ENCODE peak calls at places on chromosomes 2 and 18, in seven cellular contexts. One of them, this sample, is unnamed.

GRCh38 chr2:140257692-140258300 is 1477.6 kb upstream of the NXPH2 start:
- DNase-seq in tibial nerve: no peak
- DNase-seq in cardiac muscle cell: no peak
- DNase-seq in colonic mucosa: no peak
- DNase-seq in esophagus squamous epithelium: no peak
- DNase-seq in adrenal gland: no peak
- DNase-seq in B cell: no peak
- DNase-seq in this sample: no peak

GRCh38 chr18:31043709-31044108 is 1.2 kb upstream of the DSC3 start:
- DNase-seq in colonic mucosa: no peak
- DNase-seq in tibial nerve: no peak
- DNase-seq in cardiac muscle cell: no peak
- DNase-seq in esophagus squamous epithelium: no peak
- DNase-seq in B cell: no peak
- DNase-seq in adrenal gland: no peak
- DNase-seq in this sample: no peak

GRCh38 chr2:24635181-24635580 is 144.1 kb downstream of the NCOA1 start:
- DNase-seq in adrenal gland: no peak
- DNase-seq in colonic mucosa: no peak
- DNase-seq in cardiac muscle cell: no peak
- DNase-seq in tibial nerve: no peak
- DNase-seq in esophagus squamous epithelium: no peak
- DNase-seq in B cell: no peak
- DNase-seq in this sample: peak; percentile 23

GRCh38 chr2:46367286-46367685 is 70.1 kb downstream of the EPAS1 start:
- DNase-seq in B cell: no peak
- DNase-seq in tibial nerve: no peak
- DNase-seq in colonic mucosa: no peak
- DNase-seq in cardiac muscle cell: no peak
- DNase-seq in adrenal gland: no peak
- DNase-seq in esophagus squamous epithelium: no peak
- DNase-seq in this sample: no peak

GRCh38 chr2:238220274-238220891 is 16.9 kb upstream of the ILKAP start:
- DNase-seq in cardiac muscle cell: no peak
- DNase-seq in esophagus squamous epithelium: no peak
- DNase-seq in colonic mucosa: no peak
- DNase-seq in B cell: no peak
- DNase-seq in adrenal gland: no peak
- DNase-seq in tibial nerve: no peak
- DNase-seq in this sample: no peak

GRCh38 chr2:71749671-71750101 is 296.3 kb downstream of the DYSF start:
- DNase-seq in B cell: no peak
- DNase-seq in tibial nerve: no peak
- DNase-seq in esophagus squamous epithelium: no peak
- DNase-seq in cardiac muscle cell: no peak
- DNase-seq in colonic mucosa: no peak
- DNase-seq in adrenal gland: peak; percentile 56
- DNase-seq in this sample: no peak

GRCh38 chr2:65436169-65436824 is 3.9 kb upstream of the SPRED2 start:
- DNase-seq in tibial nerve: peak; percentile 92
- DNase-seq in B cell: peak; percentile 67
- DNase-seq in adrenal gland: peak; percentile 93
- DNase-seq in esophagus squamous epithelium: peak; percentile 55
- DNase-seq in cardiac muscle cell: peak; percentile 89
- DNase-seq in colonic mucosa: peak; percentile 90
- DNase-seq in this sample: peak; percentile 73

GRCh38 chr18:1917141-1917540 is 654.2 kb downstream of the METTL4 start:
- DNase-seq in cardiac muscle cell: no peak
- DNase-seq in esophagus squamous epithelium: no peak
- DNase-seq in B cell: no peak
- DNase-seq in adrenal gland: no peak
- DNase-seq in colonic mucosa: no peak
- DNase-seq in tibial nerve: no peak
- DNase-seq in this sample: no peak

GRCh38 chr18:48391863-48392262 is 17.3 kb downstream of the ZBTB7C start:
- DNase-seq in B cell: no peak
- DNase-seq in colonic mucosa: no peak
- DNase-seq in esophagus squamous epithelium: no peak
- DNase-seq in tibial nerve: no peak
- DNase-seq in cardiac muscle cell: no peak
- DNase-seq in adrenal gland: peak; percentile 48
- DNase-seq in this sample: no peak

GRCh38 chr2:158668394-158668793 is 126.7 kb upstream of the DAPL1 start:
- DNase-seq in adrenal gland: peak; percentile 22
- DNase-seq in B cell: no peak
- DNase-seq in colonic mucosa: no peak
- DNase-seq in esophagus squamous epithelium: no peak
- DNase-seq in tibial nerve: no peak
- DNase-seq in cardiac muscle cell: no peak
- DNase-seq in this sample: no peak

GRCh38 chr2:242030226-242030575 is 160.7 kb downstream of the RTP5 start:
- DNase-seq in tibial nerve: no peak
- DNase-seq in B cell: no peak
- DNase-seq in esophagus squamous epithelium: no peak
- DNase-seq in cardiac muscle cell: no peak
- DNase-seq in colonic mucosa: peak; percentile 7
- DNase-seq in adrenal gland: no peak
- DNase-seq in this sample: no peak

GRCh38 chr18:69874058-69874457 is 73.6 kb downstream of the CD226 start:
- DNase-seq in B cell: no peak
- DNase-seq in esophagus squamous epithelium: no peak
- DNase-seq in tibial nerve: no peak
- DNase-seq in cardiac muscle cell: no peak
- DNase-seq in colonic mucosa: no peak
- DNase-seq in adrenal gland: no peak
- DNase-seq in this sample: no peak

GRCh38 chr2:135783416-135783815 is 41.8 kb downstream of the UBXN4 start:
- DNase-seq in B cell: no peak
- DNase-seq in esophagus squamous epithelium: no peak
- DNase-seq in cardiac muscle cell: no peak
- DNase-seq in colonic mucosa: no peak
- DNase-seq in adrenal gland: no peak
- DNase-seq in tibial nerve: no peak
- DNase-seq in this sample: no peak

GRCh38 chr2:139790807-139791206 is 1010.6 kb upstream of the NXPH2 start:
- DNase-seq in colonic mucosa: no peak
- DNase-seq in tibial nerve: no peak
- DNase-seq in adrenal gland: no peak
- DNase-seq in cardiac muscle cell: peak; percentile 21
- DNase-seq in B cell: no peak
- DNase-seq in esophagus squamous epithelium: no peak
- DNase-seq in this sample: no peak

GRCh38 chr18:56451188-56451587 is 187.2 kb downstream of the TXNL1 start:
- DNase-seq in esophagus squamous epithelium: no peak
- DNase-seq in cardiac muscle cell: no peak
- DNase-seq in adrenal gland: no peak
- DNase-seq in tibial nerve: no peak
- DNase-seq in colonic mucosa: no peak
- DNase-seq in B cell: no peak
- DNase-seq in this sample: no peak

GRCh38 chr2:7777668-7778067 is 860.5 kb downstream of the RNF144A start:
- DNase-seq in adrenal gland: no peak
- DNase-seq in esophagus squamous epithelium: no peak
- DNase-seq in cardiac muscle cell: no peak
- DNase-seq in B cell: no peak
- DNase-seq in tibial nerve: no peak
- DNase-seq in colonic mucosa: no peak
- DNase-seq in this sample: no peak

GRCh38 chr2:9318461-9319337 is 104.6 kb downstream of the ITGB1BP1 start:
- DNase-seq in colonic mucosa: peak; percentile 62
- DNase-seq in B cell: no peak
- DNase-seq in adrenal gland: peak; percentile 90
- DNase-seq in tibial nerve: peak; percentile 38
- DNase-seq in esophagus squamous epithelium: no peak
- DNase-seq in cardiac muscle cell: peak; percentile 50
- DNase-seq in this sample: no peak

GRCh38 chr2:33062665-33063249 is 116.0 kb downstream of the LTBP1 start:
- DNase-seq in tibial nerve: no peak
- DNase-seq in colonic mucosa: no peak
- DNase-seq in esophagus squamous epithelium: no peak
- DNase-seq in cardiac muscle cell: no peak
- DNase-seq in B cell: no peak
- DNase-seq in adrenal gland: no peak
- DNase-seq in this sample: no peak

GRCh38 chr2:29114841-29115609 is at the start of gene CLIP4:
- DNase-seq in cardiac muscle cell: peak; percentile 56
- DNase-seq in tibial nerve: peak; percentile 59
- DNase-seq in esophagus squamous epithelium: no peak
- DNase-seq in adrenal gland: peak; percentile 43
- DNase-seq in colonic mucosa: peak; percentile 27
- DNase-seq in B cell: peak; percentile 84
- DNase-seq in this sample: peak; percentile 53

GRCh38 chr2:187453078-187453641 is 5.1 kb upstream of the CALCRL start:
- DNase-seq in adrenal gland: no peak
- DNase-seq in esophagus squamous epithelium: no peak
- DNase-seq in cardiac muscle cell: peak; percentile 22
- DNase-seq in tibial nerve: no peak
- DNase-seq in colonic mucosa: no peak
- DNase-seq in B cell: no peak
- DNase-seq in this sample: no peak

GRCh38 chr2:144508162-144508765 is 11.7 kb downstream of the ZEB2 start:
- DNase-seq in cardiac muscle cell: no peak
- DNase-seq in B cell: no peak
- DNase-seq in tibial nerve: no peak
- DNase-seq in colonic mucosa: no peak
- DNase-seq in adrenal gland: no peak
- DNase-seq in esophagus squamous epithelium: no peak
- DNase-seq in this sample: no peak

GRCh38 chr2:149657393-149657792 is 69.8 kb upstream of the MMADHC start:
- DNase-seq in colonic mucosa: no peak
- DNase-seq in cardiac muscle cell: peak; percentile 13
- DNase-seq in B cell: no peak
- DNase-seq in tibial nerve: no peak
- DNase-seq in esophagus squamous epithelium: no peak
- DNase-seq in adrenal gland: no peak
- DNase-seq in this sample: no peak

GRCh38 chr2:208426414-208426813 is 19.8 kb downstream of the PTH2R start:
- DNase-seq in colonic mucosa: no peak
- DNase-seq in B cell: no peak
- DNase-seq in adrenal gland: no peak
- DNase-seq in cardiac muscle cell: no peak
- DNase-seq in tibial nerve: no peak
- DNase-seq in esophagus squamous epithelium: no peak
- DNase-seq in this sample: no peak

DNA sequence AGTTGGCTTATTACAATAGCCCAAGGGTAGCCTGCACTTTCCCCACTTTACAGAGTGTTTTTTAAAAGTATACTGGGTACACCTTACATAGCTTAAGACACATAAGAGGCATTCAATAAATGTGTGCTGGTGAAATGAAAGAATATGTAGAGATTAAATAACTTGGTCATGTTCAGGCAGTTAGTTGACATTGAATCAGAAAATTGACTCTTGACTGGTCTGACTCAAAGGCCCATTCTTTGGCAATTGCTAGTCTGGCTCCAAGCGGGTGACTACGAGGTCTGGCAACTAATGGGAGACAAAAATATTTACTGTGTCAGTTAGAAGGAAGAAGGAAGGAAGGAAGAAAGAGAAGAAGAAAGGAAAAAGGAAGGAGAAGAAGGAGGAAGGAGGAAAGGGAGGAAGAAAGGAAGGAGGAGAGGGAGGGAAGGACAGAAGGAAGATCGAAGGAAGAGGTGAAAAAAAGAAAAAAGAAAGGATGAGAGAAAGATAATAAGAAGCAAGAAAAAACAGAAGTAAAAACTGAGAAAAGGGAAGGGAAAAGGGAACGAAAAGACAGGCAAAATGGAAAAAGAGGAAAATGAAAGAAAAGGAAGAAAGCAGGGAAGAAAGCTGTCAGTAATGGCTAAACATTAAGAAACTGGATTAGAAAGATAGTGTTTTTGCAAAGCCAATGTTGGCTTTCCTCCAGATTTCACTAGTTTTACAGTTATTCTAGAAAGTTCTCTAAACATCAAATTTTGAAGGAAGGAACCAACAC is 286.5 kb upstream of the TRIB2 start:
- DNase-seq in esophagus squamous epithelium: no peak
- DNase-seq in colonic mucosa: no peak
- DNase-seq in cardiac muscle cell: no peak
- DNase-seq in B cell: no peak
- DNase-seq in tibial nerve: no peak
- DNase-seq in adrenal gland: no peak
- DNase-seq in this sample: no peak
- TF ChIP-seq CTCF in esophagus squamous epithelium: no peak
- TF ChIP-seq CTCF in colonic mucosa: no peak
- TF ChIP-seq CTCF in cardiac muscle cell: no peak
- TF ChIP-seq CTCF in B cell: peak; percentile 34
- TF ChIP-seq CTCF in tibial nerve: no peak
- TF ChIP-seq CTCF in adrenal gland: no peak
- TF ChIP-seq CTCF in this sample: no peak

DNA sequence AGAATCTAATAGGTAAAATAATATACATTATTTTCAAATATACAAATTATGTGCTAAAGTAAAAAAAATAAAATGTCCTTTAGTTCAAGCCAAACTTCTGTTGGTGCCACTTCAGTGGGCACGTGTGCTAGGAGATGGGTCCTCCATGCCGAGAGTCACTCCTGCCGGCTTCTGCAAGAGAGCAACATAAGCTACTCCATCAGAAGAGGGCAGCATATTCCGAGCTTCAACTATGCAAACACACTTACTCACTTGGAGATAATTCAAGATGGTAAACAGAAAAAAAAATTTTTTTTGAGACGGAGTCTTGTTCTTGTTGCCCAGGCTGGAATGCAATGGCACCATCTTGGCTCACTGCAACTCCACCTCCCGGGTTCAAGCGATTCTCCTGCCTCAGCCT is 24.4 kb downstream of the CNOT11 start:
- DNase-seq in adrenal gland: no peak
- DNase-seq in cardiac muscle cell: no peak
- DNase-seq in tibial nerve: no peak
- DNase-seq in colonic mucosa: no peak
- DNase-seq in esophagus squamous epithelium: no peak
- DNase-seq in B cell: no peak
- DNase-seq in this sample: no peak
- TF ChIP-seq CTCF in adrenal gland: no peak
- TF ChIP-seq CTCF in cardiac muscle cell: no peak
- TF ChIP-seq CTCF in tibial nerve: no peak
- TF ChIP-seq CTCF in colonic mucosa: peak; percentile 11
- TF ChIP-seq CTCF in esophagus squamous epithelium: peak; percentile 25
- TF ChIP-seq CTCF in B cell: no peak
- TF ChIP-seq CTCF in this sample: no peak

GRCh38 chr2:38590053-38590452 is 12.7 kb downstream of the HNRNPLL start:
- DNase-seq in cardiac muscle cell: no peak
- DNase-seq in esophagus squamous epithelium: no peak
- DNase-seq in tibial nerve: no peak
- DNase-seq in colonic mucosa: no peak
- DNase-seq in B cell: no peak
- DNase-seq in adrenal gland: no peak
- DNase-seq in this sample: no peak
- TF ChIP-seq CTCF in cardiac muscle cell: peak; percentile 24
- TF ChIP-seq CTCF in esophagus squamous epithelium: no peak
- TF ChIP-seq CTCF in tibial nerve: no peak
- TF ChIP-seq CTCF in colonic mucosa: no peak
- TF ChIP-seq CTCF in B cell: peak; percentile 25
- TF ChIP-seq CTCF in adrenal gland: no peak
- TF ChIP-seq CTCF in this sample: peak; percentile 69

DNA sequence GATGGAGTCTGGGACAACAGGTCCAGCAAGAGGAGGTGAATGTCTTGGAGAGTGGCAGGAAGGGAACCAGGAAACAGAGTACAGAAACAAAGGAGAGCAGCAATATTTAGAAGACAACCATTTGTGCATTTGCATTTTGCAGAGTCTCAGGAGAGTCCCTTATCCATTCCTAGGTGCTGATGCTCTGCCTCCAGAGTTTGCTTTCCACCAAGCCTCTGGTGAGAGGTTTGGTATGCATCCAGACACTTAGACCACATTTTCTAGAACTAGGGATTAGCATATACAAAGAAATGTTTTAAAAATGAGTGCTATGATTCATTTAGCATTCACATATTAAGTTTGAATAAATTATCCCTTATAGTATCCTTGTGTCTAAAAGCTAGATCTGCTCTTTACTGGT is 18.5 kb upstream of the LRATD1 start:
- DNase-seq in B cell: no peak
- DNase-seq in colonic mucosa: no peak
- DNase-seq in cardiac muscle cell: no peak
- DNase-seq in tibial nerve: no peak
- DNase-seq in esophagus squamous epithelium: no peak
- DNase-seq in adrenal gland: no peak
- DNase-seq in this sample: no peak
- TF ChIP-seq CTCF in B cell: no peak
- TF ChIP-seq CTCF in colonic mucosa: no peak
- TF ChIP-seq CTCF in cardiac muscle cell: no peak
- TF ChIP-seq CTCF in tibial nerve: no peak
- TF ChIP-seq CTCF in esophagus squamous epithelium: no peak
- TF ChIP-seq CTCF in adrenal gland: no peak
- TF ChIP-seq CTCF in this sample: no peak